ENCODE peak calls at places on chromosomes 16 and 17, in six cellular contexts. One of them, this sample, is unnamed.

GRCh38 chr17:2271985-2272702 is 31.4 kb downstream of the SMG6 start:
- DNase-seq in caudate nucleus: no peak
- DNase-seq in T follicular helper cell: no peak
- DNase-seq in hepatic stellate cell: no peak
- DNase-seq in NCI-H345: no peak
- DNase-seq in PC-3: no peak
- DNase-seq in this sample: no peak

GRCh38 chr17:55728361-55728760 is 5.7 kb upstream of the TMEM100 start:
- DNase-seq in caudate nucleus: no peak
- DNase-seq in NCI-H345: no peak
- DNase-seq in PC-3: no peak
- DNase-seq in T follicular helper cell: no peak
- DNase-seq in hepatic stellate cell: no peak
- DNase-seq in this sample: no peak

GRCh38 chr16:3771513-3771912 is 54.2 kb upstream of the TRAP1 start:
- DNase-seq in PC-3: peak
- DNase-seq in caudate nucleus: no peak
- DNase-seq in T follicular helper cell: no peak
- DNase-seq in NCI-H345: no peak
- DNase-seq in hepatic stellate cell: no peak
- DNase-seq in this sample: no peak

GRCh38 chr16:79008036-79008868 is 592.3 kb downstream of the MAF start:
- DNase-seq in caudate nucleus: no peak
- DNase-seq in T follicular helper cell: no peak
- DNase-seq in PC-3: no peak
- DNase-seq in NCI-H345: no peak
- DNase-seq in hepatic stellate cell: no peak
- DNase-seq in this sample: no peak

GRCh38 chr17:12386240-12386639 is 279.4 kb upstream of the MYOCD start:
- DNase-seq in caudate nucleus: no peak
- DNase-seq in T follicular helper cell: no peak
- DNase-seq in PC-3: no peak
- DNase-seq in hepatic stellate cell: no peak
- DNase-seq in NCI-H345: no peak
- DNase-seq in this sample: no peak

GRCh38 chr16:1158456-1159324 is 5.8 kb downstream of the CACNA1H start:
- DNase-seq in hepatic stellate cell: peak
- DNase-seq in PC-3: no peak
- DNase-seq in NCI-H345: no peak
- DNase-seq in T follicular helper cell: no peak
- DNase-seq in caudate nucleus: no peak
- DNase-seq in this sample: no peak

GRCh38 chr16:69311533-69312388 is 611 bp downstream of the VPS4A start:
- DNase-seq in NCI-H345: peak
- DNase-seq in hepatic stellate cell: peak
- DNase-seq in T follicular helper cell: peak
- DNase-seq in caudate nucleus: no peak
- DNase-seq in PC-3: peak
- DNase-seq in this sample: peak

GRCh38 chr16:1054660-1055556 is 17.6 kb upstream of the SSTR5 start:
- DNase-seq in hepatic stellate cell: peak
- DNase-seq in T follicular helper cell: no peak
- DNase-seq in NCI-H345: peak
- DNase-seq in PC-3: peak
- DNase-seq in caudate nucleus: peak
- DNase-seq in this sample: peak

GRCh38 chr17:82296511-82297279 is 20.7 kb downstream of the CD7 start:
- DNase-seq in T follicular helper cell: no peak
- DNase-seq in caudate nucleus: no peak
- DNase-seq in PC-3: peak
- DNase-seq in NCI-H345: no peak
- DNase-seq in hepatic stellate cell: no peak
- DNase-seq in this sample: no peak

GRCh38 chr17:76554131-76554530 is 14.3 kb downstream of the PRCD start:
- DNase-seq in caudate nucleus: peak
- DNase-seq in NCI-H345: no peak
- DNase-seq in PC-3: no peak
- DNase-seq in hepatic stellate cell: no peak
- DNase-seq in T follicular helper cell: no peak
- DNase-seq in this sample: peak

This sample was measured in posterior cingulate gyrus.